ENCODE peak calls at places on chromosomes 6 and 20, in seven cellular contexts. E is CMK, H is substantia nigra, G is right lobe of liver, Y is HTR-8/SVneo, A is iris pigment epithelial cell, L is kidney glomerular epithelial cell. M is an unnamed sample.

GRCh38 chr6:126152346-126152745 is 166.0 kb downstream of the TRMT11 start:
- DNase-seq in E (no peak), H (no peak), G (no peak), Y (no peak), A (no peak), L (no peak), M (no peak)

GRCh38 chr6:85273870-85274269 is 176.0 kb upstream of the NT5E start:
- DNase-seq in E (no peak), H (no peak), G (no peak), Y (no peak), A (peak), L (no peak), M (no peak)

GRCh38 chr6:116447052-116447451 is 14.1 kb upstream of the CALHM6 start:
- DNase-seq in E (no peak), H (no peak), G (no peak), Y (no peak), A (peak), L (peak), M (no peak)

GRCh38 chr6:119844385-119844784 is 494.8 kb upstream of the MAN1A1 start:
- DNase-seq in E (peak), H (no peak), G (no peak), Y (no peak), A (no peak), L (no peak), M (no peak)

GRCh38 chr6:144659202-144659731 is 374.1 kb downstream of the UTRN start:
- DNase-seq in E (no peak), H (no peak), G (no peak), Y (no peak), A (peak), L (peak), M (no peak)

GRCh38 chr20:34887023-34887422 is 10.6 kb downstream of the ACSS2 start:
- DNase-seq in E (no peak), H (no peak), G (no peak), Y (no peak), A (no peak), L (no peak), M (no peak)

GRCh38 chr6:133609404-133610270 is 279.3 kb upstream of the TCF21 start:
- DNase-seq in E (no peak), H (no peak), G (no peak), Y (peak), A (peak), L (peak), M (no peak)

GRCh38 chr20:819680-820327 is 13.7 kb upstream of the FAM110A start:
- DNase-seq in E (no peak), H (no peak), G (no peak), Y (no peak), A (no peak), L (no peak), M (no peak)

GRCh38 chr20:37823276-37823980 is 79.5 kb upstream of the VSTM2L start:
- DNase-seq in E (no peak), H (no peak), G (no peak), Y (no peak), A (peak), L (peak), M (no peak)

M was measured in head of caudate nucleus.